ENCODE peak calls at places on chromosomes 12 and 14, in four cellular contexts. E, N, H and Q are unnamed samples.

GRCh38 chr12:124713436-124714082 is 146.1 kb upstream of the NCOR2 start:
- DNase-seq in E (no peak), H (peak; percentile 93), N (no peak), Q (peak; percentile 43)

GRCh38 chr12:119780786-119781434 is 96.2 kb downstream of the CIT start:
- DNase-seq in E (no peak), N (peak; percentile 44), H (no peak), Q (no peak)

GRCh38 chr14:31410048-31410654 is 10.2 kb downstream of the HEATR5A start:
- DNase-seq in N (no peak), H (no peak), E (peak; percentile 72), Q (no peak)

GRCh38 chr12:6703631-6704030 is 3.0 kb upstream of the PIANP start:
- DNase-seq in H (no peak), E (peak; percentile 33), N (peak; percentile 19), Q (no peak)

GRCh38 chr12:9729082-9729481 is 3.8 kb downstream of the CLECL1 start:
- DNase-seq in H (no peak), E (no peak), N (no peak), Q (no peak)

GRCh38 chr14:105601360-105602242 is 75.2 kb downstream of the TMEM121 start:
- DNase-seq in H (no peak), N (no peak), E (no peak), Q (no peak)

GRCh38 chr12:19205120-19205519 is 75.6 kb downstream of the PLEKHA5 start:
- DNase-seq in N (no peak), H (no peak), E (no peak), Q (no peak)

GRCh38 chr12:119055977-119056376 is 74.6 kb downstream of the SRRM4 start:
- DNase-seq in E (no peak), H (no peak), N (no peak), Q (no peak)

GRCh38 chr14:99318091-99318958 is 46.3 kb upstream of the BCL11B start:
- DNase-seq in E (no peak), N (no peak), H (no peak), Q (no peak)

GRCh38 chr12:117155278-117156060 is 34.8 kb downstream of the FBXO21 start:
- DNase-seq in E (peak; percentile 34), H (no peak), N (peak; percentile 89), Q (peak; percentile 73)

GRCh38 chr12:29041621-29042020 is 107.5 kb upstream of the FAR2 start:
- DNase-seq in H (no peak), N (no peak), E (no peak), Q (no peak)

GRCh38 chr12:126076515-126076914 is 1011.3 kb downstream of the AACS start:
- DNase-seq in E (no peak), N (no peak), H (no peak), Q (no peak)

GRCh38 chr14:105733081-105734065 is 207.0 kb downstream of the TMEM121 start:
- DNase-seq in E (no peak), N (no peak), H (no peak), Q (no peak)

GRCh38 chr12:5584776-5585560 is 153.1 kb downstream of the NTF3 start:
- DNase-seq in E (no peak), H (no peak), N (no peak), Q (no peak)

GRCh38 chr14:94946244-94946643 is 176.3 kb upstream of the GSC start:
- DNase-seq in N (no peak), H (no peak), E (no peak), Q (no peak)

GRCh38 chr14:30440986-30441385 is 118.0 kb upstream of the G2E3 start:
- DNase-seq in E (no peak), N (no peak), H (no peak), Q (no peak)

GRCh38 chr14:45091696-45092095 is 7.8 kb downstream of the PRPF39 start:
- DNase-seq in N (no peak), H (no peak), E (no peak), Q (no peak)

GRCh38 chr12:8628731-8629130 is 16.1 kb upstream of the AICDA start:
- DNase-seq in H (no peak), N (no peak), E (no peak), Q (no peak)

GRCh38 chr12:91985002-91985767 is 160.5 kb downstream of the BTG1 start:
- DNase-seq in E (no peak), H (no peak), N (no peak), Q (no peak)

GRCh38 chr12:12010277-12011031 is 60.3 kb upstream of the BCL2L14 start:
- DNase-seq in H (peak; percentile 94), E (peak; percentile 97), N (no peak), Q (no peak)

GRCh38 chr12:31498424-31498823 is 92.5 kb downstream of the DENND5B start:
- DNase-seq in E (no peak), N (no peak), H (no peak), Q (no peak)

GRCh38 chr14:101072945-101073597 is 169.5 kb upstream of the RTL1 start:
- DNase-seq in H (no peak), E (no peak), N (peak; percentile 54), Q (no peak)

GRCh38 chr12:15581006-15581405 is 208.2 kb downstream of the EPS8 start:
- DNase-seq in N (no peak), H (no peak), E (no peak), Q (no peak)

GRCh38 chr12:15580431-15580830 is 208.8 kb downstream of the EPS8 start:
- DNase-seq in H (no peak), E (no peak), N (no peak), Q (no peak)

GRCh38 chr12:15589328-15590032 is 199.7 kb downstream of the EPS8 start:
- DNase-seq in H (no peak), E (no peak), N (no peak), Q (no peak)

GRCh38 chr12:15583804-15584203 is 205.4 kb downstream of the EPS8 start:
- DNase-seq in H (no peak), E (no peak), N (no peak), Q (no peak)

GRCh38 chr12:15584366-15585041 is 204.7 kb downstream of the EPS8 start:
- DNase-seq in H (no peak), E (peak; percentile 31), N (no peak), Q (no peak)
- TF ChIP-seq SPI1 in H (no peak), E (no peak), N (no peak), Q (no peak)

GRCh38 chr12:128019996-128020544 is 246.9 kb upstream of the TMEM132C start:
- DNase-seq in N (no peak), E (no peak), H (no peak), Q (no peak)
- TF ChIP-seq SPI1 in N (no peak), E (no peak), H (no peak), Q (no peak)

GRCh38 chr12:93720559-93720958 is 43.4 kb downstream of the CRADD start:
- DNase-seq in H (no peak), E (no peak), N (no peak), Q (no peak)

GRCh38 chr12:93725531-93725930 is 48.4 kb downstream of the CRADD start:
- DNase-seq in N (no peak), E (no peak), H (no peak), Q (no peak)

GRCh38 chr12:93723568-93723930 is 46.4 kb downstream of the CRADD start:
- DNase-seq in N (no peak), E (no peak), H (no peak), Q (no peak)

GRCh38 chr12:93722179-93722578 is 45.0 kb downstream of the CRADD start:
- DNase-seq in H (no peak), E (no peak), N (no peak), Q (no peak)

GRCh38 chr12:93722757-93723567 is 45.8 kb downstream of the CRADD start:
- DNase-seq in H (no peak), E (no peak), N (no peak), Q (no peak)
- TF ChIP-seq SPI1 in H (peak; percentile 90), E (no peak), N (no peak), Q (peak; percentile 93)

GRCh38 chr14:92472860-92473259 is 40.7 kb upstream of the RIN3 start:
- DNase-seq in N (no peak), H (no peak), E (peak; percentile 84), Q (no peak)
- TF ChIP-seq SPI1 in N (no peak), H (no peak), E (no peak), Q (no peak)

GRCh38 chr14:72958548-72958947 is 32.3 kb downstream of the DCAF4 start:
- DNase-seq in H (no peak), E (no peak), N (no peak), Q (no peak)

GRCh38 chr14:72965249-72965648 is 39.0 kb downstream of the DCAF4 start:
- DNase-seq in E (no peak), N (peak; percentile 13), H (no peak), Q (no peak)

GRCh38 chr14:72961579-72962335 is 35.5 kb downstream of the DCAF4 start:
- DNase-seq in N (no peak), E (no peak), H (no peak), Q (no peak)

GRCh38 chr14:72966038-72966437 is 39.8 kb downstream of the DCAF4 start:
- DNase-seq in E (no peak), N (no peak), H (no peak), Q (no peak)

GRCh38 chr14:72962829-72963312 is 36.6 kb downstream of the DCAF4 start:
- DNase-seq in H (no peak), N (peak; percentile 29), E (no peak), Q (no peak)
- TF ChIP-seq SPI1 in H (no peak), N (no peak), E (no peak), Q (no peak)

DNA sequence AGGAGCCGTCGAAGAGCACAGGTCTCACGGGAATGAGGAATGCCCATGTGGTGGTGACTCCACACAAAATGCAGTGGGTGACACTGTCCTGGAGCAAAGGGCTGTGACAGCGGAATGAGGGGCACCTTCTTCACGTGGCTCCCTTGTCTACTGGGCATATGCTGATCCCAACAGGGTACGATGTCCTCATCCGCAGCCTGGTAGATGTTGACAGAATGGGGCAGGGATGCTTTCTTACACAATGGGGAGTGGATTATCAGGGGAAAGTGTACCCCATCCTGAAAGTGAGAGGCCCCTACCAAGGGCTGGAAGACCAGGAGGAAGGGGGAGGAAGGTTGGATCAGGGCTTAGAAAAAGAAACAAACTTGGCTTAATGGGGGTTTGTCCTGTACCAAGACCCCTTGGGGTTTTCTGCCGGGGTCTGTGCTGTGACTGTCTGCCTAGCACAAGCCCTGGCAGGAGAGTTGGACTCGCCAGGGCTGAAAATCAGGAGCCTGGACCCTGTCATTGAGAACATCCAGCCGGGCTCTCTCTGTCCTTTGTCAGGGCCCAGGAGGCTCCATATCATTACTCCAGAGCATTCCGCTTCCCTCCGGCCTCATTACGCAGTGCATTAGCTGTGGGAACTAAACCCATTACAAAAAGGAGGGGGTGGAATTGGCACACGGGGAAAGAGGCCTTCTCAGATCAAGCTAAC is 171.7 kb upstream of the PARP11 start:
- DNase-seq in H (no peak), E (no peak), N (no peak), Q (no peak)
- TF ChIP-seq SPI1 in H (no peak), E (no peak), N (no peak), Q (no peak)

GRCh38 chr12:76080729-76081415 is 3.6 kb downstream of the NAP1L1 start:
- DNase-seq in N (no peak), E (no peak), H (no peak), Q (no peak)

GRCh38 chr12:76078748-76079147 is 5.7 kb downstream of the NAP1L1 start:
- DNase-seq in E (no peak), H (no peak), N (no peak), Q (no peak)

GRCh38 chr12:76081909-76082308 is 2.6 kb downstream of the NAP1L1 start:
- DNase-seq in E (no peak), H (no peak), N (no peak), Q (no peak)

GRCh38 chr12:76083246-76083735 is 1.2 kb downstream of the NAP1L1 start:
- DNase-seq in N (no peak), H (no peak), E (no peak), Q (no peak)

GRCh38 chr12:76080017-76080728 is 4.3 kb downstream of the NAP1L1 start:
- DNase-seq in E (no peak), N (no peak), H (no peak), Q (no peak)
- TF ChIP-seq SPI1 in E (no peak), N (no peak), H (no peak), Q (no peak)

GRCh38 chr12:50922820-50923219 is 29.5 kb upstream of the HIGD1C start:
- DNase-seq in E (no peak), N (no peak), H (no peak), Q (no peak)
- TF ChIP-seq SPI1 in E (no peak), N (no peak), H (no peak), Q (no peak)